ENCODE peak calls at places on chromosomes 1 and 21, in four cellular contexts. E is Peyer's patch, A is tibial artery, W is body of pancreas. J is an unnamed sample.
A peak's percentile ranks its signal among the peaks of the same experiment; 100 is the strongest.

GRCh38 chr21:34730194-34730593 is 61.4 kb downstream of the CLIC6 start:
- DNase-seq in E (no peak), A (no peak), W (no peak), J (no peak)

GRCh38 chr1:116902718-116903390 is 6.9 kb upstream of the PTGFRN start:
- DNase-seq in E (no peak), A (no peak), W (no peak), J (no peak)

GRCh38 chr1:27097484-27097917 is 57.4 kb downstream of the SLC9A1 start:
- DNase-seq in E (peak; percentile 53), A (peak; percentile 71), W (peak; percentile 81), J (peak; percentile 56)

GRCh38 chr1:171055966-171056643 is 34.6 kb upstream of the FMO3 start:
- DNase-seq in E (no peak), A (no peak), W (no peak), J (no peak)

GRCh38 chr1:24864409-24864808 is 65.7 kb downstream of the RUNX3 start:
- DNase-seq in E (no peak), A (no peak), W (peak; percentile 12), J (no peak)

GRCh38 chr1:111503585-111504060 is at the start of the genes ADORA3 and TMIGD3:
- DNase-seq in E (peak; percentile 61), A (peak; percentile 51), W (peak; percentile 55), J (no peak)

GRCh38 chr1:101365186-101365585 is 128.4 kb downstream of the S1PR1 start:
- DNase-seq in E (no peak), A (no peak), W (no peak), J (no peak)

GRCh38 chr1:52706941-52707926 is 9.1 kb upstream of the COA7 start:
- DNase-seq in E (no peak), A (no peak), W (peak; percentile 23), J (no peak)

GRCh38 chr1:7561331-7561921 is 209.7 kb upstream of the VAMP3 start:
- DNase-seq in E (no peak), A (no peak), W (no peak), J (no peak)

DNA sequence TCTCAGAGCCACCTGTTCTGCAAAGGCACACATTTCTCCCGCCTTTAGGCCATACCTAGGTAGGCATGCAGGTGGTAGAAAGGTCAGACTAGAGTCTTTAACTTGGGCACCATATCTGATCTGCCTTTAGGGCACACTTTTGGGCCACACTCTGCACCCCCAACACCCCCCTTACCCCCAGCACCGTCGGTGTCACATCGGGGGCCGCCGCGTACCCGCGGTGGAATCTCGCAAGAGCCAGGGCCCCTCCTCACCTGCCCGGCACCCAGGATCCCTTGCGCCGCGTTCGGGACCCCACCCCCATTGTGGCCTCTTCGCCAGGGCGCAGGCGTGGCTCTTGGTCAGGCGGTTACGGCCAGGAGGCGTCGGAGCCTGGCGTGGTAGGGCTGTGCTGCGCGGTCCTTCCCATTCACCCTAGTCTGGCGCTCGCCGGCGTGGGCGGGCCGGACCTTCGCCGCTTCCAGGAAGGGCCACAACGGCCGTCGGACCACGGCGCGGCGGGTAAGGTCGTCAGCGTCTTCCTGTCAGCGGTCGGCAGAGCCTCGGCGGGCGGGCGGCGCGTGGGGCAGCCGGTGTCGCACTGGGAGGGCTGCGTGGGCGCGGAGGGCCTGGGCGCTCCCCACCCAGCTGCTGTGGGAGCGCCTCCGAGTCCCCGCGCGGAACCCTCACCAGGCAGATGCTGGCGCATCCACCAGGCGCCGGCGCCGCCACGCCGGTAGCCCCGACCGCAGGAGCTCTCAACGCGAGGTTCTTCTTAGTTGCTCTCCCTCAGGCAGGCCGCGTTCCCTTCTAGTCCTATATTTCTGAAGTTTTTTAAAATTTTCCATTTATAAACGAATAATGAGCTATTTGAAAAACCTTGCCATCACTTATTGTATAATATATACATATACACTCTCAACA is at the start of gene DNAH14:
- DNase-seq in E (no peak), A (peak; percentile 31), W (peak; percentile 91), J (peak; percentile 2)
- H3K27ac ChIP-seq in E (no peak within 1 kb of the TSS), A (no peak within 1 kb of the TSS), W (peak within 1 kb of the TSS; percentile 75), J (no peak within 1 kb of the TSS)

GRCh38 chr1:21514245-21514644 is 5.0 kb downstream of the ALPL start:
- DNase-seq in E (peak; percentile 64), A (no peak), W (no peak), J (no peak)

GRCh38 chr1:21510113-21510493 is 880 bp downstream of the ALPL start:
- DNase-seq in E (no peak), A (no peak), W (no peak), J (no peak)

GRCh38 chr1:21509351-21510112 is at the start of gene ALPL:
- DNase-seq in E (no peak), A (no peak), W (no peak), J (no peak)

GRCh38 chr1:21510885-21511578 is 1.8 kb downstream of the ALPL start:
- DNase-seq in E (no peak), A (no peak), W (no peak), J (no peak)

GRCh38 chr1:21511579-21512522 is 2.6 kb downstream of the ALPL start:
- DNase-seq in E (no peak), A (peak; percentile 77), W (peak; percentile 63), J (no peak)
- H3K4me1 ChIP-seq in E (peaks cover 9% of the 10 kb centered on the region), A (peaks cover 32% of the 10 kb centered on the region), W (peaks cover 12% of the 10 kb centered on the region), J (peaks cover 6% of the 10 kb centered on the region)

DNA sequence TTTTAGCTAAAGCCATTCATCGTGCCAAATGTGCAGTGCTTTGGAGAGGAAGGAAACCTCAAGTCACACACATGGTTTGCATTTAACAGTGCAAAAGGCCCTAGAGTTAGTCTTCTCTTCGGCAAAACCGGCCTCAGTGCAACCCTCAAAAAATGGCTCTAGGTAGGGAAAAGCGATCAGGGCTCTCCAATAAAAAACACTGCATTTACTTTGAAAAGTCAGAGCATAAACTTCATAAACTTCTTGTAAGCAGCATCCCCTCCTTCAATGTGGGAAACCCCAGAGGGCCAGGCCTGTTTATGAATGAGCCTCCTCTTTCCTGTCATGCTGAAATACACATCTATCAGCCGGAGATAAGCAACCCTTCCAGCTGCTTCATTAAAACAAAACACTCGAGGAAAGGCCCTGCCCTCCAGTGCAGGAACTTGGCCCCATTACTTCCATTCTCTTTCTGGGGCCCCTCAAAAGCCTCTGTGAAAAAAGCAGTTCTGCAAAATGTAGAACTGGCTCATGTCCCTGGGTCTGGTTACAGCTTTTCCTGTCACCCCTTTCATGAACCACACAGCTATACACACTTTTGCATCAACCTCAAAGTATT is 184.0 kb downstream of the CDC7 start:
- DNase-seq in E (no peak), A (no peak), W (no peak), J (peak; percentile 32)
- H3K27ac ChIP-seq in E (peak overlapping the region; percentile 34), A (no peak overlapping the region), W (no peak overlapping the region), J (no peak overlapping the region)

DNA sequence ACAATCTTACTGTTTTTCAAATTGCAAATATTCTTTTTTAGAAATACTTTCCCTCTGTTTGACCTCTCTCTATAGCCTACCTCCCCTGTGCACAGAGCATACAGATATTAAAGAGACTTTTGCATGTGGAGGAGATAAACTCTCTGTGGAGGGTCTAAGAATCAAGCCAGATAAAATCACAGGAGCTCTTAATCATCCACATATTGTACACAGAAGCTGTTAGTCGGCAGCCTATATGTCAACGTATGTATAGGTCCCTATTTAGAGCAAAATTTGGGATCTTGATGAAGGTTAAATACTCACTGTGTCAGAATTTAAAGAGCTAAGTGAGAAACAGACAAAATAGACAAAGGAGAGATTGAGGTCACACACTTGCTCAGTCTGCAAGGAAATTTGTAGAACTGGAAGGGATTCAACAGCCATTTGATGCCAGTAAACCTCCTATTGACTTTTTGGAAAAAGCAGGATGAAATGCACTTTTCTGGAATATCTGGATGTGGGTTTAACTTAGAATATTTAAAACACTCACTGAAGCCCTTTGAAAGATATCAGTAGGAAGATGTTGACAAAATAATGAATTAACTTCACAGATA is 4.1 kb upstream of the IRF2BP2 start:
- DNase-seq in E (no peak), A (no peak), W (no peak), J (no peak)
- H3K4me1 ChIP-seq in E (no peaks in the 10 kb centered on the region), A (peaks cover 60% of the 10 kb centered on the region), W (peaks cover 76% of the 10 kb centered on the region), J (peaks cover 31% of the 10 kb centered on the region)

GRCh38 chr1:32725595-32725942 is 23.0 kb upstream of the SYNC start:
- DNase-seq in E (no peak), A (no peak), W (no peak), J (no peak)
- H3K27ac ChIP-seq in E (no peak overlapping the region), A (no peak overlapping the region), W (no peak overlapping the region), J (no peak overlapping the region)

DNA sequence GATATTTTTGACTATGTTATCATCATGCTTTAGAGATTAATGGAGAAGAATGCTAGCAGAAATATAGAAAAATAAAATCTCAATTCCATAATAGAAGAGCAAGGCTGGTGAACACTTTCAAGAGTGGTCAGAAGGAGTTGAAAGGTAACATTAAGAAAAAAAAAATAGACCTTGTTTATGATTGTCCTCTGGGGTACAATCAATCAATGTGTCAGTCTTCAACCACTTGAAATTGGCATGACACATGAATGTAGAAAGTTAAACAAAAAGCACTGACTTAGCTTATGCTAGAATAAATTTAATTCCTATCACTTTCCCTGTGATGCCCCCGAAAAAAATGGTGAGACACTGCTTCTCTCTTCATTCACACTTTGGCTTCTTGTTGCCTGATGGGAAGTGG is 750.3 kb upstream of the ADGRL2 start:
- DNase-seq in E (no peak), A (no peak), W (no peak), J (no peak)
- H3K4me1 ChIP-seq in E (no peaks in the 10 kb centered on the region), A (no peaks in the 10 kb centered on the region), W (peaks cover 6% of the 10 kb centered on the region), J (no peaks in the 10 kb centered on the region)

GRCh38 chr1:36803870-36804560 is 230.3 kb downstream of the GRIK3 start:
- DNase-seq in E (no peak), A (no peak), W (no peak), J (no peak)
- H3K27ac ChIP-seq in E (no peak overlapping the region), A (no peak overlapping the region), W (no peak overlapping the region), J (no peak overlapping the region)

GRCh38 chr1:9241891-9242290 is 7.3 kb downstream of the H6PD start:
- DNase-seq in E (no peak), A (no peak), W (no peak), J (no peak)
- H3K4me1 ChIP-seq in E (peaks cover 11% of the 10 kb centered on the region), A (peaks cover 80% of the 10 kb centered on the region), W (peaks cover 93% of the 10 kb centered on the region), J (peaks cover 15% of the 10 kb centered on the region)

GRCh38 chr1:58922302-58923089 is 138.6 kb upstream of the JUN start:
- DNase-seq in E (peak; percentile 46), A (peak; percentile 49), W (peak; percentile 81), J (peak; percentile 92)

GRCh38 chr1:58924016-58924565 is 140.2 kb upstream of the JUN start:
- DNase-seq in E (no peak), A (no peak), W (no peak), J (no peak)

GRCh38 chr1:58921342-58921741 is 137.5 kb upstream of the JUN start:
- DNase-seq in E (no peak), A (no peak), W (no peak), J (no peak)

GRCh38 chr1:58921751-58922150 is 137.9 kb upstream of the JUN start:
- DNase-seq in E (no peak), A (no peak), W (no peak), J (no peak)

GRCh38 chr1:58923090-58923470 is 139.2 kb upstream of the JUN start:
- DNase-seq in E (no peak), A (no peak), W (no peak), J (no peak)
- H3K27ac ChIP-seq in E (peak overlapping the region; percentile 92), A (peak overlapping the region; percentile 26), W (peak overlapping the region; percentile 55), J (no peak overlapping the region)

J was measured in CD4-positive, CD25-positive, alpha-beta regulatory T cell.